ENCODE peak calls at places on chromosome 15, in eight cellular contexts. A, M, U, F, Y, B, K and R are unnamed samples.

GRCh38 chr15:45180201-45180600 is 7.6 kb downstream of the SHF start:
- DNase-seq in K (no peak), F (no peak), B (no peak), M (no peak), U (no peak), Y (no peak), A (no peak), R (peak)

GRCh38 chr15:82966671-82967071 is 14.2 kb upstream of the HOMER2 start:
- DNase-seq in U (no peak), B (no peak), F (no peak), M (no peak), Y (no peak), A (no peak), K (no peak), R (no peak)

GRCh38 chr15:89993344-89993743 is 7.8 kb upstream of the ZNF710 start:
- DNase-seq in U (no peak), M (no peak), A (no peak), F (no peak), B (no peak), Y (no peak), K (no peak), R (no peak)

GRCh38 chr15:67037694-67038093 is 27.7 kb upstream of the SMAD3 start:
- DNase-seq in Y (no peak), A (no peak), B (no peak), M (no peak), F (no peak), U (no peak), K (no peak), R (no peak)

GRCh38 chr15:74400313-74400850 is 32.9 kb upstream of the CYP11A1 start:
- DNase-seq in B (no peak), U (no peak), K (no peak), A (no peak), M (no peak), Y (no peak), F (no peak), R (peak)

GRCh38 chr15:64274541-64274940 is 81.4 kb downstream of the CSNK1G1 start:
- DNase-seq in K (no peak), A (no peak), F (no peak), B (no peak), U (no peak), M (no peak), Y (no peak), R (no peak)

GRCh38 chr15:76168237-76168984 is 108.6 kb downstream of the TMEM266 start:
- DNase-seq in F (no peak), U (no peak), A (no peak), B (no peak), K (no peak), Y (no peak), M (no peak), R (no peak)

GRCh38 chr15:74422370-74422722 is 11.4 kb downstream of the SEMA7A start:
- DNase-seq in U (no peak), B (no peak), M (no peak), F (no peak), K (no peak), Y (no peak), A (no peak), R (no peak)

GRCh38 chr15:85831415-85832113 is 36.8 kb upstream of the KLHL25 start:
- DNase-seq in F (peak), K (peak), Y (no peak), A (no peak), U (no peak), B (peak), M (peak), R (peak)

GRCh38 chr15:32704343-32705076 is 13.3 kb upstream of the GREM1 start:
- DNase-seq in U (no peak), A (no peak), B (no peak), M (no peak), K (no peak), F (no peak), Y (no peak), R (no peak)

GRCh38 chr15:48143856-48144255 is 23.1 kb downstream of the SLC24A5 start:
- DNase-seq in F (no peak), M (no peak), U (no peak), K (no peak), B (no peak), Y (no peak), A (no peak), R (no peak)

GRCh38 chr15:93217343-93217742 is 128.3 kb upstream of the RGMA start:
- DNase-seq in Y (no peak), U (no peak), A (no peak), K (no peak), B (no peak), M (no peak), F (peak), R (no peak)

GRCh38 chr15:100602822-100603393 is 519 bp downstream of the ASB7 start:
- DNase-seq in M (no peak), K (no peak), F (no peak), U (peak), Y (no peak), A (peak), B (peak), R (no peak)

GRCh38 chr15:78010112-78010511 is 67.4 kb downstream of the TBC1D2B start:
- DNase-seq in K (no peak), A (no peak), F (no peak), Y (no peak), M (no peak), B (no peak), U (no peak), R (no peak)

GRCh38 chr15:88621789-88622604 is 857 bp downstream of the AEN start:
- DNase-seq in B (peak), K (no peak), F (no peak), Y (no peak), M (no peak), A (peak), U (no peak), R (peak)

GRCh38 chr15:75904241-75904631 is 558 bp downstream of the FBXO22 start:
- DNase-seq in A (no peak), M (peak), B (peak), Y (no peak), U (peak), F (no peak), K (peak), R (peak)

GRCh38 chr15:23877502-23878412 is 190.7 kb upstream of the NDN start:
- DNase-seq in F (peak), A (no peak), B (peak), Y (no peak), K (peak), U (no peak), M (peak), R (no peak)

GRCh38 chr15:57432141-57432701 is 55.9 kb downstream of the CGNL1 start:
- DNase-seq in M (no peak), U (no peak), F (no peak), K (no peak), A (no peak), B (peak), Y (no peak), R (no peak)

GRCh38 chr15:51334011-51334426 is 4.4 kb downstream of the CYP19A1 start:
- DNase-seq in Y (no peak), M (no peak), B (no peak), F (no peak), U (no peak), A (no peak), K (no peak), R (no peak)

GRCh38 chr15:68299436-68299835 is 21.9 kb downstream of the FEM1B start:
- DNase-seq in B (no peak), K (no peak), A (no peak), M (peak), U (no peak), Y (no peak), F (no peak), R (no peak)

GRCh38 chr15:83930813-83931212 is 276.9 kb downstream of the ADAMTSL3 start:
- DNase-seq in B (no peak), Y (no peak), M (peak), F (no peak), A (no peak), U (no peak), K (no peak), R (no peak)

GRCh38 chr15:29750754-29751153 is 71.5 kb downstream of the TJP1 start:
- DNase-seq in U (no peak), Y (no peak), K (no peak), A (no peak), F (no peak), B (no peak), M (no peak), R (no peak)

GRCh38 chr15:29759596-29759995 is 62.7 kb downstream of the TJP1 start:
- DNase-seq in B (no peak), F (no peak), Y (no peak), U (no peak), M (no peak), K (no peak), A (no peak), R (no peak)

DNA sequence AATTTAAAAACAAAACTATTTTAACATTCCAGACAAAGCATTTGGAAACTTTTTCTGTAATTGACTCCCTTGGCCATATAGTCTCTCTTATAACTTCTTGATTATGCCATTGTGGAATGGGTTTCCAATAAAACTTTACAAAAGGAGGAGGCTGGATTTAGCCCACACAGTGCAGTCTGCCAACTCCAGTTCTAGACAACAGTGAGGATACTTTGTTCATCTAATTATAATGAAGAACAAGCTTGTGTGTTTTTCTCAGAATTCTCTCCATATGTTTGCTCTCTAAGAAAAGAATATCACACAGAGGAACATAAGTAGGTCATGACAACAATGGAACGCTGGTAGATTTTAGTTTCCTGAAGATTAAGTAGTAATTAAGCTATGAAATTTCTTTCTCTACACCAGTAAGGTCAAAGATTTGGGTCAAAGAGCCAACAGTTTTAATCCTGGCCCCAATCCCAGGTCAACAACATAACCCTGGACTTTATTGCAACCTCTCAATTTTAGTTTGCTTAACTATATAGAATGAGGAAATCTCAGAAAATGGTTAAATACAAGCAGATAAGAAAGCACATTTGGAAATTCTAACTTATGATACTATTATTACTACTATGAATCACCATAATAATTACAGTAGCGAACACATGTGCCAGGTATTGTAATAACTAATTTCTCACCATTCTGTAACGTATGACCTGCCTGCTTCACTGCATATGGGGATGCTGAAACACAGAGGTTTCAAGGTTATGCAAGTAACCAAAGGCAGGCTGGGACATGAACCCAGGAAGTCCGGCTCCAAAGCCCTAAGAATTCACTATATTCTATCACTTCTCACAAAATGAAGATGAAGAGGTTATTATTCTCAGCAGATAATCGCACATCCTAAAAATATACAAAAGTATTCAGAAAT is 65.7 kb downstream of the TJP1 start:
- DNase-seq in Y (no peak), B (no peak), K (no peak), M (no peak), U (peak), A (no peak), F (no peak), R (no peak)
- H3K27ac ChIP-seq in Y (no peak), B (no peak), K (no peak), M (no peak), U (peak), A (no peak), F (peak), R (no peak)

DNA sequence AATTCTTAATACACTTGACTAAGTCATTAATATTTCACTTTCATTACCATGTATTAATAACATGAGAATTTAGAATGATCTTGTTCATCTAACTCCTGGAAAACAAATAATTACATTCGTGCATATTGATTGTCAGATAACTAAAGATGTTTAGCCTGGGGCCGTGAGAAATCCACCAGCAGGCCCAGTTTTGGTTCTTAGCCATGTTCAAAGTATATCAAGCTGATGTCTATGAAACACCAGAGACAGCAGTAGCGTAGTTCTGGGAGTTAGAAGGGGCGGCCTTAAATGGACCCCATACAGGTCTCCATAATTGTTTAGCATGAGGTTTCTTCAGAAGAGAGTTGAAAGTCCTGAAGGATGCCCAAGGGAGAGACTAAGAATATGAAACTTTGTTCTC is 103.6 kb upstream of the DPH6 start:
- DNase-seq in A (no peak), K (no peak), Y (no peak), U (no peak), F (no peak), M (no peak), B (no peak), R (no peak)
- H3K4me3 ChIP-seq in A (no peak), K (no peak), Y (no peak), U (no peak), F (no peak), M (no peak), B (no peak), R (no peak)

DNA sequence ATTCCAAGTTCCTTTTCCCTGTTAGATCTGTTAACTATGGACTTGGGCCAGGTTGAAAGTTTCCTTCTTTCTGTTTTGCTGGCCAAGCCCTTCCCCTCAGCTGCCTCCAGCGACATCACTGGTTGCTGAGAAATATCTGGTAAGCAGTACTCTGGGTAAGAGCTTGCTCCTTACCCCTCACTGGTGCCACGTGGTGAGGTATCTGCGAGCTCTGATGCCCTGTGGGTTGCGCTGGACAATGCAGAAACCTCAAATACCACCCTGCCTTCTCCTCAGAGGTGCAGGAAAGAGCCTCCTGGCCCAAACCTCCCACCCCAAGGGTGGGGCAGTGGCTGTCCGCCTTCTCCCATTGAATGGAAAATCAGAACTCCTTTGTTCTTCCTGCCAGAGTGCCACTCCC is 42.9 kb upstream of the APH1B start:
- DNase-seq in Y (no peak), A (no peak), F (peak), B (no peak), M (peak), K (no peak), U (no peak), R (no peak)
- H3K27ac ChIP-seq in Y (no peak), A (no peak), F (peak), B (no peak), M (peak), K (no peak), U (peak), R (no peak)

DNA sequence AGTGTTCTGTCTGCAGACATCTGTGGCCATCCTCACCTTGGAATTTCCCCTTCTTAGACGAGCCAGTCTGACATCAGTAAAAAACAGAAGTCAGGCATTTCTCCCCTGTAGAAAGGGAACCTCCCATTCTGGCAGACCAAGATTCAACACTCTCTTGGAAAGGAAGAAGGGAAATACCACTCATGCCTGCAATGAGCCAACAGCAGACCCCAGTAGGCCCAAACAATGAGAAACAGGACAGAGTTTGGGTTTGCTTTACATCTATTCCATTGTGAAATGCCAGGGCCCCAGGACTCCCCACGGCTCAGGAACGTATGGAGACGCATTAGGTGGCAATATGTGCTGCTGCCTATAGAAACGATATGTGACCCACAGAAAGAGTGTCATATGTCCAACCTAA is 264.0 kb upstream of the NSMCE3 start:
- DNase-seq in A (no peak), M (no peak), K (no peak), U (no peak), B (peak), Y (no peak), F (no peak), R (no peak)
- H3K4me3 ChIP-seq in A (no peak), M (no peak), K (no peak), U (no peak), B (no peak), Y (no peak), F (no peak), R (no peak)